ENCODE peak calls at places on chromosomes 4 and X, in ten cellular contexts. S is OCI-LY7, B is HCT116, E is hepatocyte, Z is GM23248, X is SK-N-SH, Y is MM.1S, U is GM23338, N is PC-3, G is PC-9. W is an unnamed sample. For H3K9me2, the result is how much of the 10 kb centered on the place peaks cover.

GRCh38 chr4:79209822-79210635 is 115.8 kb downstream of the NAA11 start:
- DNase-seq in S (no peak), B (no peak), E (peak), Z (no peak), X (no peak), Y (no peak), U (peak), N (no peak), G (no peak), W (no peak)

GRCh38 chr4:23930750-23931488 is 41.1 kb upstream of the PPARGC1A start:
- DNase-seq in S (no peak), B (no peak), E (peak), Z (peak), X (peak), Y (no peak), U (peak), N (no peak), G (no peak), W (no peak)

GRCh38 chr4:52837716-52838558 is 24.2 kb upstream of the RASL11B start:
- DNase-seq in S (no peak), B (no peak), E (peak), Z (peak), X (no peak), Y (no peak), U (no peak), N (peak), G (peak), W (no peak)

GRCh38 chr4:86759298-86759697 is 89.9 kb downstream of the SLC10A6 start:
- DNase-seq in S (no peak), B (no peak), E (no peak), Z (no peak), X (no peak), Y (no peak), U (no peak), N (no peak), G (no peak), W (no peak)

GRCh38 chrX:18582910-18583493 is 88.9 kb downstream of the RS1 start:
- DNase-seq in S (no peak), B (no peak), E (no peak), Z (peak), X (peak), Y (no peak), U (peak), N (no peak), G (no peak), W (no peak)

GRCh38 chr4:52865305-52865704 is 3.2 kb downstream of the RASL11B start:
- DNase-seq in S (no peak), B (no peak), E (no peak), Z (no peak), X (no peak), Y (no peak), U (no peak), N (no peak), G (no peak), W (no peak)

GRCh38 chr4:63589796-63590195 is 819.5 kb downstream of the TECRL start:
- DNase-seq in S (no peak), B (no peak), E (peak), Z (no peak), X (no peak), Y (no peak), U (peak), N (no peak), G (no peak), W (no peak)

GRCh38 chr4:40924096-40924792 is 174.5 kb downstream of the NSUN7 start:
- DNase-seq in S (peak), B (peak), E (peak), Z (peak), X (peak), Y (peak), U (peak), N (peak), G (no peak), W (peak)

GRCh38 chrX:120773801-120774200 is 101.9 kb downstream of the CT47B1 start:
- DNase-seq in S (no peak), B (no peak), E (no peak), Z (no peak), X (no peak), Y (no peak), U (no peak), N (no peak), G (no peak), W (no peak)

GRCh38 chr4:70714061-70714468 is 7.7 kb upstream of the RUFY3 start:
- DNase-seq in S (no peak), B (no peak), E (peak), Z (peak), X (no peak), Y (no peak), U (no peak), N (no peak), G (no peak), W (no peak)

GRCh38 chrX:150258176-150258425 is 105.0 kb upstream of the MAMLD1 start:
- DNase-seq in S (no peak), B (no peak), E (no peak), Z (no peak), X (no peak), Y (no peak), U (no peak), N (no peak), G (no peak), W (no peak)

GRCh38 chr4:62250100-62250499 is 1050.0 kb downstream of the ADGRL3 start:
- DNase-seq in S (no peak), B (no peak), E (no peak), Z (no peak), X (no peak), Y (peak), U (no peak), N (no peak), G (no peak), W (no peak)

GRCh38 chrX:148282504-148282903 is 217.9 kb upstream of the AFF2 start:
- DNase-seq in S (no peak), B (no peak), E (no peak), Z (no peak), X (no peak), Y (no peak), U (no peak), N (no peak), G (no peak), W (no peak)

DNA sequence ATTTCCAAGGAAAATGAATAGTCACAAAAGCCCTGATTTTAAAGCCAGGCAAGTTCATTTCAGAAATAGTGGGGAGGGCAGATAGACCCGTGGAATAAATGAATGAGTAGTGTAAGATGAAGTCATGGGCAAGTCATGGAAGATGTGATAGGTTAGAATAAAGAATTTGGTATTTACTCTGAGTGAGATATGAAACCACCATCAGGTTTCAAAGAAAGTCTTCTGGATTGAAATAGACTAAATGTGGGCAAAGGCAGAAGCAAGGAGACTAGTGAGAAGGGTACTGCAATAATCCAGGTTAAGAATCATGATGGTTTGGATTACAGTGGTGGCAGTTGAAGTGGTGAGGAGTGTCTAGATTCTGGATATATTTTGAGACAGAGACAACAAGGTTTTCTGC is 218.5 kb upstream of the AFF2 start:
- DNase-seq in S (no peak), B (no peak), E (no peak), Z (no peak), X (no peak), Y (no peak), U (no peak), N (no peak), G (no peak), W (no peak)
- H3K9me2 ChIP-seq in S (under half), B (under half), E (under half), Z (under half), X (under half), Y (under half), U (under half), N (under half), G (under half), W (under half)

GRCh38 chrX:1222511-1223252 is 10.2 kb upstream of the CRLF2 start:
- DNase-seq in S (no peak), B (no peak), E (no peak), Z (peak), X (no peak), Y (no peak), U (no peak), N (peak), G (peak), W (no peak)
- H3K4me2 ChIP-seq in S (no peak), B (peak), E (no peak), Z (no peak), X (no peak), Y (no peak), U (no peak), N (no peak), G (peak), W (no peak)

GRCh38 chr4:159506801-159507517 is 404.1 kb downstream of the RAPGEF2 start:
- DNase-seq in S (no peak), B (no peak), E (no peak), Z (no peak), X (no peak), Y (no peak), U (no peak), N (no peak), G (no peak), W (no peak)
- H3K9me2 ChIP-seq in S (under half), B (under half), E (under half), Z (under half), X (under half), Y (under half), U (under half), N (under half), G (under half), W (under half)

GRCh38 chr4:14879643-14880042 is 122.6 kb upstream of the CPEB2 start:
- DNase-seq in S (no peak), B (no peak), E (no peak), Z (no peak), X (no peak), Y (no peak), U (no peak), N (no peak), G (peak), W (no peak)

GRCh38 chr4:14871676-14872430 is 130.4 kb upstream of the CPEB2 start:
- DNase-seq in S (peak), B (peak), E (no peak), Z (peak), X (no peak), Y (peak), U (peak), N (peak), G (peak), W (peak)

GRCh38 chr4:14878681-14879080 is 123.6 kb upstream of the CPEB2 start:
- DNase-seq in S (no peak), B (no peak), E (no peak), Z (no peak), X (no peak), Y (no peak), U (no peak), N (no peak), G (no peak), W (no peak)

GRCh38 chr4:14877246-14878220 is 124.7 kb upstream of the CPEB2 start:
- DNase-seq in S (peak), B (no peak), E (no peak), Z (no peak), X (peak), Y (no peak), U (no peak), N (no peak), G (no peak), W (peak)

GRCh38 chr4:14874990-14875389 is 127.3 kb upstream of the CPEB2 start:
- DNase-seq in S (no peak), B (no peak), E (no peak), Z (no peak), X (no peak), Y (peak), U (no peak), N (no peak), G (no peak), W (no peak)
- H3K4me2 ChIP-seq in S (no peak), B (no peak), E (no peak), Z (no peak), X (no peak), Y (peak), U (no peak), N (no peak), G (no peak), W (no peak)

DNA sequence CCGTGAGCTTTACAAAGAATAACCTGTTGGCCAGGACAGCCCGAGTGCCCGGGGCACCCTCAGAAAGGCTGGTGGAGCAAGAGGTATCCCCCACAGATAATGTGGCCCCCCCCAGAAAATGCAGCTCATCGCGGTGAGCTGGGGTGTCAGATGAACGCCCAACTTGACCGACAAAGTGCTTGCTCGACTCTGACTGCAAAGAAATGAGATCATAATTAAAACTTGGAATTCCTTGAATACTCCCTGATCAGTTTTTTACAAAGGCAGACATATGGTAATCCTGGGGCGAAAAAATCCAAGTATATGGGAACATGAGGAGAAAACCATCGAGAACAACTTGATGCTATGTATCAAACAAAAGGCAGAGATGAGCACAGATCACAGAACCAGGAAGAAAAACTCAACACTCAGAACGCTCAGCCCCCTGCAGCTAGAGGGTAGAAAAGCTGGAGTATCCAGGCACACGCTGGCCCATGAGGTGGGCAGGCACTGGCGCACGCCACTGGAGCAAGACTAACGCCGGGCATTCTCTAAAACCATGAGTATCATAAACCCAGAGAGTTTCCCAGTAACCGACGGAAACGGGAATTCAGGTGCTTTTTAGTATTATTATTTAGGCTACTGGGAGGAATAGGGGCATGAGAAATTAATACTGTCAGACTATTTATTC is 127.3 kb downstream of the AFAP1 start:
- DNase-seq in S (no peak), B (no peak), E (no peak), Z (no peak), X (no peak), Y (no peak), U (no peak), N (no peak), G (no peak), W (no peak)
- H3K9me2 ChIP-seq in S (under half), B (under half), E (under half), Z (under half), X (under half), Y (under half), U (under half), N (under half), G (under half), W (under half)

GRCh38 chr4:159052315-159052714 is 50.6 kb upstream of the RAPGEF2 start:
- DNase-seq in S (no peak), B (no peak), E (no peak), Z (no peak), X (no peak), Y (peak), U (no peak), N (no peak), G (no peak), W (peak)
- H3K4me2 ChIP-seq in S (peak), B (no peak), E (no peak), Z (no peak), X (no peak), Y (peak), U (peak), N (no peak), G (no peak), W (peak)

DNA sequence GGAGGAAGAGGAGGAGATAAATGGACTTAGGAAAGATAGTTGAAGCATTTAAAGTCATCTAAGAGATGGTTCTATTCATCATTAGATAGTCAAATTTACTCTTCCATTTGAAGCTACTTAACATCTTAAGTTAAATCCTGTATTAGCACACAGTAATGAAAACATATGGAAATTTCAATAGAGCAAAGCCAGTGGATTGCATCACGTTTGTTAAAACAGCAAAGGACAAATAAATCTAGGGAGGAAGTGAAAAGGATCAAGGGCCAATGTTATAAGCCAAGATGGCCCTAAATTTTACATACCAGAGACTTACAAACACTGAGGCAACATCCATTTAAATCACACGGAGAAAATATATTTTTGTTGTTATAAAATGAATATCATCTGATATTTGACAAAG is 602.9 kb downstream of the INPP4B start:
- DNase-seq in S (no peak), B (no peak), E (no peak), Z (peak), X (no peak), Y (no peak), U (no peak), N (no peak), G (no peak), W (no peak)
- H3K9me2 ChIP-seq in S (under half), B (under half), E (under half), Z (under half), X (under half), Y (under half), U (under half), N (under half), G (under half), W (under half)

GRCh38 chr4:94913316-94913715 is 155.6 kb downstream of the BMPR1B start:
- DNase-seq in S (no peak), B (no peak), E (no peak), Z (no peak), X (no peak), Y (peak), U (no peak), N (no peak), G (no peak), W (no peak)
- H3K4me2 ChIP-seq in S (no peak), B (no peak), E (no peak), Z (no peak), X (no peak), Y (no peak), U (no peak), N (no peak), G (no peak), W (no peak)

W was measured in Karpas-422.